ENCODE peak calls at places on chromosome 3, in eight cellular contexts. One of them, this sample, is unnamed. For H3K4me1, the result is how much of the 10 kb centered on the place peaks cover.

GRCh38 chr3:114212646-114213045 is 24.7 kb downstream of the ZNF80 start:
- DNase-seq in ovary: no peak
- DNase-seq in heart right ventricle: no peak
- DNase-seq in body of pancreas: no peak
- DNase-seq in A549: no peak
- DNase-seq in neural progenitor cell: no peak
- DNase-seq in Panc1: no peak
- DNase-seq in cardiac muscle cell: no peak
- DNase-seq in this sample: no peak

GRCh38 chr3:72123908-72124441 is 339.0 kb upstream of the PROK2 start:
- DNase-seq in neural progenitor cell: no peak
- DNase-seq in A549: peak
- DNase-seq in heart right ventricle: peak
- DNase-seq in ovary: peak
- DNase-seq in body of pancreas: peak
- DNase-seq in Panc1: peak
- DNase-seq in cardiac muscle cell: no peak
- DNase-seq in this sample: peak

GRCh38 chr3:141402476-141403171 is 34.3 kb downstream of the ZBTB38 start:
- DNase-seq in neural progenitor cell: peak
- DNase-seq in body of pancreas: peak
- DNase-seq in cardiac muscle cell: peak
- DNase-seq in heart right ventricle: peak
- DNase-seq in ovary: peak
- DNase-seq in Panc1: no peak
- DNase-seq in A549: peak
- DNase-seq in this sample: no peak

GRCh38 chr3:18747383-18747782 is 322.2 kb upstream of the SATB1 start:
- DNase-seq in ovary: no peak
- DNase-seq in body of pancreas: no peak
- DNase-seq in A549: no peak
- DNase-seq in cardiac muscle cell: no peak
- DNase-seq in heart right ventricle: no peak
- DNase-seq in neural progenitor cell: no peak
- DNase-seq in Panc1: no peak
- DNase-seq in this sample: no peak

GRCh38 chr3:161854232-161854771 is 357.7 kb downstream of the OTOL1 start:
- DNase-seq in neural progenitor cell: peak
- DNase-seq in ovary: no peak
- DNase-seq in cardiac muscle cell: peak
- DNase-seq in heart right ventricle: no peak
- DNase-seq in A549: peak
- DNase-seq in body of pancreas: no peak
- DNase-seq in Panc1: no peak
- DNase-seq in this sample: peak

GRCh38 chr3:79724206-79724605 is 43.6 kb downstream of the ROBO1 start:
- DNase-seq in cardiac muscle cell: no peak
- DNase-seq in Panc1: no peak
- DNase-seq in body of pancreas: no peak
- DNase-seq in heart right ventricle: no peak
- DNase-seq in A549: peak
- DNase-seq in ovary: no peak
- DNase-seq in neural progenitor cell: peak
- DNase-seq in this sample: no peak

GRCh38 chr3:52841981-52842340 is 7.1 kb upstream of the MUSTN1 start:
- DNase-seq in body of pancreas: no peak
- DNase-seq in cardiac muscle cell: no peak
- DNase-seq in A549: no peak
- DNase-seq in ovary: no peak
- DNase-seq in neural progenitor cell: no peak
- DNase-seq in heart right ventricle: no peak
- DNase-seq in Panc1: no peak
- DNase-seq in this sample: no peak

GRCh38 chr3:196096382-196096953 is 14.6 kb upstream of the TFRC start:
- DNase-seq in A549: no peak
- DNase-seq in ovary: no peak
- DNase-seq in heart right ventricle: peak
- DNase-seq in neural progenitor cell: no peak
- DNase-seq in body of pancreas: peak
- DNase-seq in Panc1: no peak
- DNase-seq in cardiac muscle cell: peak
- DNase-seq in this sample: no peak

GRCh38 chr3:94028093-94028837 is at the start of gene STX19:
- DNase-seq in heart right ventricle: no peak
- DNase-seq in neural progenitor cell: no peak
- DNase-seq in ovary: no peak
- DNase-seq in body of pancreas: peak
- DNase-seq in A549: no peak
- DNase-seq in Panc1: no peak
- DNase-seq in cardiac muscle cell: no peak
- DNase-seq in this sample: peak

GRCh38 chr3:65936908-65937638 is 101.6 kb downstream of the MAGI1 start:
- DNase-seq in neural progenitor cell: peak
- DNase-seq in body of pancreas: no peak
- DNase-seq in heart right ventricle: no peak
- DNase-seq in Panc1: no peak
- DNase-seq in ovary: no peak
- DNase-seq in cardiac muscle cell: no peak
- DNase-seq in A549: no peak
- DNase-seq in this sample: no peak

GRCh38 chr3:127796751-127797150 is 25.6 kb downstream of the MGLL start:
- DNase-seq in cardiac muscle cell: no peak
- DNase-seq in Panc1: no peak
- DNase-seq in neural progenitor cell: no peak
- DNase-seq in body of pancreas: no peak
- DNase-seq in A549: no peak
- DNase-seq in heart right ventricle: no peak
- DNase-seq in ovary: no peak
- DNase-seq in this sample: no peak

GRCh38 chr3:195764961-195765706 is 44.4 kb downstream of the MUC20 start:
- DNase-seq in cardiac muscle cell: no peak
- DNase-seq in neural progenitor cell: no peak
- DNase-seq in body of pancreas: no peak
- DNase-seq in Panc1: no peak
- DNase-seq in heart right ventricle: no peak
- DNase-seq in ovary: no peak
- DNase-seq in A549: no peak
- DNase-seq in this sample: no peak

GRCh38 chr3:13638927-13639326 is 90.0 kb downstream of the FBLN2 start:
- DNase-seq in Panc1: no peak
- DNase-seq in ovary: no peak
- DNase-seq in A549: no peak
- DNase-seq in heart right ventricle: no peak
- DNase-seq in cardiac muscle cell: no peak
- DNase-seq in neural progenitor cell: no peak
- DNase-seq in body of pancreas: no peak
- DNase-seq in this sample: peak

GRCh38 chr3:168029705-168030104 is 66.0 kb downstream of the GOLIM4 start:
- DNase-seq in neural progenitor cell: peak
- DNase-seq in ovary: no peak
- DNase-seq in heart right ventricle: no peak
- DNase-seq in A549: no peak
- DNase-seq in Panc1: no peak
- DNase-seq in body of pancreas: no peak
- DNase-seq in cardiac muscle cell: no peak
- DNase-seq in this sample: no peak

GRCh38 chr3:168024537-168024941 is 71.2 kb downstream of the GOLIM4 start:
- DNase-seq in cardiac muscle cell: no peak
- DNase-seq in A549: no peak
- DNase-seq in heart right ventricle: no peak
- DNase-seq in body of pancreas: no peak
- DNase-seq in ovary: no peak
- DNase-seq in Panc1: no peak
- DNase-seq in neural progenitor cell: no peak
- DNase-seq in this sample: peak

GRCh38 chr3:168030488-168031054 is 65.2 kb downstream of the GOLIM4 start:
- DNase-seq in heart right ventricle: no peak
- DNase-seq in cardiac muscle cell: no peak
- DNase-seq in Panc1: no peak
- DNase-seq in A549: no peak
- DNase-seq in neural progenitor cell: no peak
- DNase-seq in ovary: no peak
- DNase-seq in body of pancreas: no peak
- DNase-seq in this sample: no peak

GRCh38 chr3:168025076-168025475 is 70.6 kb downstream of the GOLIM4 start:
- DNase-seq in body of pancreas: no peak
- DNase-seq in neural progenitor cell: no peak
- DNase-seq in A549: no peak
- DNase-seq in heart right ventricle: no peak
- DNase-seq in cardiac muscle cell: no peak
- DNase-seq in Panc1: no peak
- DNase-seq in ovary: no peak
- DNase-seq in this sample: no peak

DNA sequence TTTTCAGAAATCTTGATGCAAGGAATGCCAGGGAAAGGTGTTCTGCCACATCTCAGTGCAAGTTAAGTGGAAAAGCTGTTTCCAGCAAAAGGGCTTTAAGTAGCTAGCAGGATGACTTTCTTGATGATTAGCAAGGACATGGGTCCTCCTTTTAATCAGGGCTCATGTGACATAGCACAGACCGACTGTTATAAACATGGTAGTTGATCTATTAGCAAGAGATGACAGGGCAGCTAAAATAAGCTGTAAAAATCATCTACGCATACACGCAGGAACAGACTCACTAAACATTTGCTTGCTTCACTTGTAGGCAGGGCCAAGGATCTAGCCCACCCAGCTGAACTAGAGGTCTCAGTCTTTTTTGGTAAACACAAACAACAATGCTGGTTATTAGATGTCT is 69.0 kb downstream of the GOLIM4 start:
- DNase-seq in body of pancreas: no peak
- DNase-seq in cardiac muscle cell: peak
- DNase-seq in Panc1: no peak
- DNase-seq in ovary: no peak
- DNase-seq in A549: no peak
- DNase-seq in neural progenitor cell: no peak
- DNase-seq in heart right ventricle: no peak
- DNase-seq in this sample: no peak
- H3K4me1 ChIP-seq in body of pancreas: under half
- H3K4me1 ChIP-seq in cardiac muscle cell: half or more
- H3K4me1 ChIP-seq in Panc1: under half
- H3K4me1 ChIP-seq in ovary: under half
- H3K4me1 ChIP-seq in A549: under half
- H3K4me1 ChIP-seq in neural progenitor cell: under half
- H3K4me1 ChIP-seq in heart right ventricle: under half
- H3K4me1 ChIP-seq in this sample: under half

DNA sequence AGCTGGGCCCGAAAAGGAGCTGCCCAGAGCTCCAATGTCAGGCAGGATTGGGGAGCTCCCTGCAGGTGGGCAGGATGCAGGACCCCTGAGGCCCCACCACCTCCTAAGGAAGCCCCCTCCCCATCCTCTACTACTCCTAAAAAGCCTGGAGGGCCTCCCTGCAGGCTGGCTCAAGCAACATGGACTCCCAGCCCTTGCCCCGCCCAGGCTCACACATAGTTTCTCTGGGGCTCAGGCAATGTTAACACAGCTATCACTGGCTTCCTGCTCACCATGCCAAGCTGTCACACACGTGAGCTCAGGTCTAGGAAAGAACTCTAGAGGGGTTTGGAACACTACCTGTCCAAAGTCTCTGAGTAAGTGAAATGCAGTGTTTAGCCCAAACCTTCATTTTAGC is 65.4 kb upstream of the ZNF148 start:
- DNase-seq in Panc1: no peak
- DNase-seq in A549: peak
- DNase-seq in neural progenitor cell: no peak
- DNase-seq in body of pancreas: peak
- DNase-seq in heart right ventricle: no peak
- DNase-seq in cardiac muscle cell: peak
- DNase-seq in ovary: no peak
- DNase-seq in this sample: no peak
- H3K27ac ChIP-seq in Panc1: no peak
- H3K27ac ChIP-seq in A549: no peak
- H3K27ac ChIP-seq in neural progenitor cell: no peak
- H3K27ac ChIP-seq in body of pancreas: no peak
- H3K27ac ChIP-seq in heart right ventricle: no peak
- H3K27ac ChIP-seq in cardiac muscle cell: peak
- H3K27ac ChIP-seq in ovary: no peak
- H3K27ac ChIP-seq in this sample: no peak

DNA sequence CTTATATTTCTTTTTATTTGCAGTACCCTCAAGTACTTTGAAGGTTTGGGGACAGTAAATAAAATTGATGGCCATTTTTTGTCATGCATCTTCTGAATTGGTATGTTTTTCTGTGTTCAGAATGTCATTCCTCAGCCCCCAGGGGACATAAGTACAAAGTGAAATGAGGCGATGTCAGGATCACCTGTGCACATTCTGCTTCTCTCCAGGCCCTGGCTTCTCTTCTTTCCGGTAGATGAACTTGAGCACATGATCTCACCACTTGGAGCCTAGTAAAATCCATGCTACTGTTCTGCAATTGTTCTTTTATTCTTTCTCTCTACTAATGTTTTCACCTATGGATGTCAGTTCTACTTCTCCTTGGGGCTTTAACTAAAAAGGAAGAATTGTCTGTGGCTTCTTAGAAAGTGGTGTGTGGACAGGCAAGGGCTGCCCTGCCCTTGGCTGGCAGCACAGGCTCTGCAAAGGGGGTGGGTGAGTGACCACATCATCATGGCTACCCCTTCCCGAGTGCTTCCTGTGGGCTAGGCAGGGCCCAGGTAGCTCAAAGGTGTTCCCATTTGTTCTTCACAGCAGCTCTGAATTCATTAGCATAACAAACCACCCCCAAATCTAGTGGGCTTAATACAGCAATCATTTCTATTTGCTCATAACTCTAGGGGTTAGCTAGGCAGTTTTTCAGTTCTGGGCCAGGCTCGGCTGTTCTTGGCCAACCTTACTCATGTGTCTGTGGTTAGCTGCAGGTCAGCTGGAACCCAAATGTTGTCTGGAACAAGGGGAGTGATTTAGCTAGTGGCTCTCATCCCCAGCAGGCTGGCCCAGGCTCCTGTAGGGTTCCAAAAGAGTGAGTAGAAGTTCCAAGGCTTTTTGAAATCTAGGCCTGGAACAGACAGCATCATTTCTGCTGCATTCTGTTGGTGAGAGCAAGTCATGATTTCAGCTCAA is 154.0 kb upstream of the CTDSPL start:
- DNase-seq in neural progenitor cell: no peak
- DNase-seq in Panc1: no peak
- DNase-seq in heart right ventricle: no peak
- DNase-seq in body of pancreas: no peak
- DNase-seq in cardiac muscle cell: no peak
- DNase-seq in ovary: no peak
- DNase-seq in A549: no peak
- DNase-seq in this sample: no peak
- H3K4me1 ChIP-seq in neural progenitor cell: under half
- H3K4me1 ChIP-seq in Panc1: under half
- H3K4me1 ChIP-seq in heart right ventricle: under half
- H3K4me1 ChIP-seq in body of pancreas: under half
- H3K4me1 ChIP-seq in cardiac muscle cell: under half
- H3K4me1 ChIP-seq in ovary: under half
- H3K4me1 ChIP-seq in A549: under half
- H3K4me1 ChIP-seq in this sample: under half

DNA sequence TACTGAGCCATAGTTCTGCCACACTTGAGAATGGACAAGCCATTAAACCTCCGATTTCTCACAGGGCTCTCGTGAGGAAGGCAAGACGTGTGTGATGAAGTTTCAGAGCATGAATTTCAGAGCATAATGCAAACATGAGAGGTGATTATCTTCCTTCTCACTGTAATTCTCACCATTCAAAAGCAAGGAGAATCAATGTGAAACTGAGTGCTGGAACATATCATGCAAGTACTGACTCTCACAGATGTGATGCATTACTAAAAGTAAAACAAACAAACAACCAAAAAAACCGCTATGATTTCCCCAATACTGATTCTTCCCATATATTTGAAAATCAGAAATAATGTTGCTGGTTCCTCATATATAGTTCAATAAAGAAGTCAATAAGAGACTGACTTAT is 23.7 kb downstream of the P3H2 start:
- DNase-seq in ovary: no peak
- DNase-seq in Panc1: no peak
- DNase-seq in A549: no peak
- DNase-seq in body of pancreas: no peak
- DNase-seq in heart right ventricle: no peak
- DNase-seq in cardiac muscle cell: no peak
- DNase-seq in neural progenitor cell: no peak
- DNase-seq in this sample: no peak
- H3K27ac ChIP-seq in ovary: no peak
- H3K27ac ChIP-seq in Panc1: no peak
- H3K27ac ChIP-seq in A549: no peak
- H3K27ac ChIP-seq in body of pancreas: no peak
- H3K27ac ChIP-seq in heart right ventricle: no peak
- H3K27ac ChIP-seq in cardiac muscle cell: peak
- H3K27ac ChIP-seq in neural progenitor cell: no peak
- H3K27ac ChIP-seq in this sample: no peak

This sample was measured in foreskin keratinocyte.